ENCODE peak calls at places on chromosomes 4 and X, in seven cellular contexts. T is brain microvascular endothelial cell, K is mesothelial cell of epicardium, M is BE2C, C is tibial nerve, A is heart left ventricle, W is stomach. D is an unnamed sample.

GRCh38 chrX:66014084-66014483 is 25.8 kb downstream of the VSIG4 start:
- DNase-seq in T (no peak), K (no peak), M (no peak), C (no peak), A (no peak), W (no peak), D (no peak)

GRCh38 chrX:39832211-39832610 is 265.5 kb downstream of the BCOR start:
- DNase-seq in T (no peak), K (no peak), M (no peak), C (no peak), A (no peak), W (no peak), D (no peak)

GRCh38 chr4:189096717-189097116 is 844.0 kb upstream of the FRG1 start:
- DNase-seq in T (no peak), K (no peak), M (no peak), C (no peak), A (no peak), W (no peak), D (no peak)

GRCh38 chr4:158410272-158410671 is 111.4 kb upstream of the RXFP1 start:
- DNase-seq in T (peak), K (no peak), M (no peak), C (no peak), A (no peak), W (no peak), D (no peak)

GRCh38 chrX:70755850-70756249 is 152.7 kb downstream of the TEX11 start:
- DNase-seq in T (no peak), K (no peak), M (no peak), C (no peak), A (no peak), W (no peak), D (no peak)

GRCh38 chr4:8329859-8330761 is 60.6 kb downstream of the HTRA3 start:
- DNase-seq in T (no peak), K (peak), M (peak), C (no peak), A (peak), W (no peak), D (no peak)

GRCh38 chr4:111954546-111954945 is 190.7 kb upstream of the FAM241A start:
- DNase-seq in T (no peak), K (no peak), M (no peak), C (no peak), A (no peak), W (no peak), D (no peak)

GRCh38 chr4:142336251-142336934 is 509.7 kb downstream of the INPP4B start:
- DNase-seq in T (no peak), K (no peak), M (no peak), C (no peak), A (no peak), W (no peak), D (no peak)

GRCh38 chr4:150130953-150131352 is 52.7 kb downstream of the DCLK2 start:
- DNase-seq in T (peak), K (no peak), M (no peak), C (no peak), A (no peak), W (no peak), D (no peak)

GRCh38 chr4:151783867-151784266 is 23.1 kb upstream of the GATB start:
- DNase-seq in T (peak), K (no peak), M (no peak), C (no peak), A (no peak), W (no peak), D (no peak)

GRCh38 chrX:150207733-150208132 is 155.4 kb upstream of the MAMLD1 start:
- DNase-seq in T (no peak), K (no peak), M (no peak), C (no peak), A (no peak), W (no peak), D (no peak)

GRCh38 chr4:75325316-75325715 is 188.9 kb downstream of the RCHY1 start:
- DNase-seq in T (no peak), K (no peak), M (no peak), C (no peak), A (no peak), W (no peak), D (no peak)

GRCh38 chrX:115892056-115892708 is 278.4 kb upstream of the AGTR2 start:
- DNase-seq in T (no peak), K (no peak), M (no peak), C (no peak), A (no peak), W (no peak), D (no peak)

GRCh38 chr4:158316264-158316663 is 106.0 kb downstream of the TMEM144 start:
- DNase-seq in T (no peak), K (no peak), M (no peak), C (no peak), A (no peak), W (no peak), D (no peak)

GRCh38 chr4:24321151-24321550 is 263.2 kb downstream of the DHX15 start:
- DNase-seq in T (no peak), K (no peak), M (no peak), C (no peak), A (no peak), W (no peak), D (no peak)

GRCh38 chrX:1581132-1581531 is 10.3 kb upstream of the AKAP17A start:
- DNase-seq in T (peak), K (no peak), M (peak), C (no peak), A (no peak), W (peak), D (peak)

GRCh38 chr4:30867427-30867826 is 147.3 kb downstream of the PCDH7 start:
- DNase-seq in T (no peak), K (no peak), M (no peak), C (no peak), A (no peak), W (no peak), D (no peak)

GRCh38 chr4:168551211-168551610 is 54.4 kb downstream of the PALLD start:
- DNase-seq in T (no peak), K (no peak), M (no peak), C (no peak), A (no peak), W (no peak), D (no peak)

GRCh38 chr4:99720206-99720605 is 62.6 kb upstream of the C4orf54 start:
- DNase-seq in T (no peak), K (no peak), M (no peak), C (no peak), A (no peak), W (no peak), D (no peak)

GRCh38 chr4:149409186-149410056 is 406.2 kb downstream of the IQCM start:
- DNase-seq in T (peak), K (no peak), M (no peak), C (no peak), A (peak), W (no peak), D (no peak)

GRCh38 chrX:49186125-49187027 is at the start of gene PRICKLE3:
- DNase-seq in T (peak), K (no peak), M (no peak), C (peak), A (peak), W (peak), D (peak)

GRCh38 chr4:14925471-14925870 is 76.8 kb upstream of the CPEB2 start:
- DNase-seq in T (no peak), K (no peak), M (no peak), C (no peak), A (no peak), W (no peak), D (no peak)

GRCh38 chr4:71333960-71334951 is 4.6 kb upstream of the SLC4A4 start:
- DNase-seq in T (peak), K (no peak), M (no peak), C (no peak), A (no peak), W (no peak), D (no peak)

GRCh38 chrX:21905209-21905735 is 35.2 kb upstream of the SMS start:
- DNase-seq in T (no peak), K (no peak), M (no peak), C (no peak), A (no peak), W (no peak), D (no peak)

GRCh38 chrX:16368696-16369095 is 201.4 kb downstream of the MAGEB17 start:
- DNase-seq in T (no peak), K (no peak), M (no peak), C (no peak), A (no peak), W (no peak), D (no peak)

GRCh38 chrX:16060252-16060651 is 63.1 kb upstream of the GRPR start:
- DNase-seq in T (no peak), K (no peak), M (no peak), C (no peak), A (no peak), W (no peak), D (no peak)

GRCh38 chr4:169009281-169010124 is 552 bp downstream of the CBR4 start:
- DNase-seq in T (peak), K (peak), M (peak), C (peak), A (peak), W (peak), D (peak)

GRCh38 chrX:66408507-66408906 is 230.4 kb downstream of the EDA2R start:
- DNase-seq in T (no peak), K (no peak), M (no peak), C (no peak), A (no peak), W (no peak), D (no peak)

GRCh38 chrX:107714196-107714811 is 61.3 kb downstream of the TSC22D3 start:
- DNase-seq in T (no peak), K (no peak), M (no peak), C (no peak), A (no peak), W (no peak), D (no peak)

GRCh38 chr4:54076673-54077072 is 12.3 kb upstream of the CHIC2 start:
- DNase-seq in T (no peak), K (no peak), M (no peak), C (no peak), A (no peak), W (no peak), D (no peak)

GRCh38 chr4:92104506-92104905 is 199.3 kb upstream of the GRID2 start:
- DNase-seq in T (no peak), K (no peak), M (no peak), C (no peak), A (no peak), W (no peak), D (no peak)

GRCh38 chr4:92100980-92101379 is 202.8 kb upstream of the GRID2 start:
- DNase-seq in T (no peak), K (no peak), M (no peak), C (no peak), A (no peak), W (no peak), D (no peak)

GRCh38 chr4:92101609-92102231 is 202.0 kb upstream of the GRID2 start:
- DNase-seq in T (no peak), K (no peak), M (no peak), C (no peak), A (no peak), W (no peak), D (no peak)

DNA sequence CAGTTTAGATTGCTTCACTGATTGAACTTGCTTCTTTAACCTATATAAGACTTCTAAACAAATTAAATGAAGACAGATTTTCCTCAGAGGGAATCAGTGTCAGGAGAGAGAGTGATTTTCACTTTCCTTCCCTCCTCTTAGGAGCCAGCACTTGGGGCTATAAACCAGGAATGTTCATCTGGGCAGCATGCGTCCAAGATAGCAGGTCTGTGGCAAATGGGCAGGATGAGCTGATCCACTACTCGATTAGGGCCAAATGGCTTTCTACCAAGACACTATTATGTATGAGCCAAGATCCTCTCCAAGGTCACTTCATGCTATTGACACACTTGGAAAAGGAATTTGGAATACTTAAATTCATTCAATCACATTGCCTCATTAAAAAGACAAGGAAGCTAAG is 203.9 kb upstream of the GRID2 start:
- DNase-seq in T (no peak), K (no peak), M (no peak), C (no peak), A (no peak), W (no peak), D (no peak)
- TF ChIP-seq CTCF in T (no peak), K (no peak), M (no peak), C (no peak), A (no peak), W (no peak), D (no peak)

GRCh38 chrX:10617186-10617963 is 3.0 kb downstream of the MID1 start:
- DNase-seq in T (no peak), K (no peak), M (no peak), C (no peak), A (no peak), W (no peak), D (no peak)

GRCh38 chrX:10618911-10619310 is 1.5 kb downstream of the MID1 start:
- DNase-seq in T (no peak), K (no peak), M (no peak), C (no peak), A (no peak), W (no peak), D (peak)

GRCh38 chrX:10619311-10620015 is 922 bp downstream of the MID1 start:
- DNase-seq in T (peak), K (no peak), M (no peak), C (no peak), A (no peak), W (no peak), D (no peak)

GRCh38 chrX:10617964-10618342 is 2.4 kb downstream of the MID1 start:
- DNase-seq in T (peak), K (no peak), M (peak), C (no peak), A (no peak), W (peak), D (peak)

DNA sequence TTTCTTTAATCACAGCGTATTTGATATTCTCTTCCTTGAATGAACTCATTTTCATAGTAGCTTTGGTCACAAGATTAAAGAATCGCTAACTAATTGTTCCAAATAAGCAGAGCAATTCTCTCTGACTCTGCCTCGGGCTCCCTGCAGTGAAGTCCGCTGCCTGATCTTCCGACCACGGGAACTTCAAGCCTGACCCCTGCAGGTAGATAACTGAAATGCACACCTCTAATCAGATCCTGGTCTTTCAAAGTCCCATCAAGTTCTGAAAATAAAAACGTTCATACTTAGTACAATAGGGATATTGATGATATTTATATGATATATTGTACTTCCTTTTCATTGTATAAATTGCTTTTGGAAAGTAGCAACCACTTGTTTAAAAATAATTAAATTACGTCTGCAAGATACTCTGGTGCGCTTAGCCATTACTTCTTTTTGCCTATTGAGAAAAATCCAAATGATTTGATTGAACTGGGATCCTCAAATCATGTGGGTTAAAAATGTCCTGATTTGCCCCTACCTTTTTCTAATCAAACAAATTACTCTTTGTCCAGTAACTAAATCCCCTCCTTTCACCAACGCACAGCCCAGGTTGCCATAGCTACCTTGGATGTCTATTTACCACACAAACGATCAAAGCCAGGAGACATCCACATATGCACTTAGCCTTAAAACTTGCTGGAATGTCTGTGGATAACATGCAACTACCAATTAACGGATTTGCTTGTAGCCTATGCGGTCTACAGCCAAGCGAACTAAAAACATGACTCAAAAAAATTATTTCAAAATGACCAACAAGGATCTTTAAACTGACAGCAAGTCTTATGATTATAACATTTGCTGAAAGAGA is 4.2 kb downstream of the MID1 start:
- DNase-seq in T (peak), K (no peak), M (peak), C (peak), A (no peak), W (peak), D (peak)
- TF ChIP-seq CTCF in T (peak), K (peak), M (peak), C (peak), A (peak), W (no peak), D (peak)

DNA sequence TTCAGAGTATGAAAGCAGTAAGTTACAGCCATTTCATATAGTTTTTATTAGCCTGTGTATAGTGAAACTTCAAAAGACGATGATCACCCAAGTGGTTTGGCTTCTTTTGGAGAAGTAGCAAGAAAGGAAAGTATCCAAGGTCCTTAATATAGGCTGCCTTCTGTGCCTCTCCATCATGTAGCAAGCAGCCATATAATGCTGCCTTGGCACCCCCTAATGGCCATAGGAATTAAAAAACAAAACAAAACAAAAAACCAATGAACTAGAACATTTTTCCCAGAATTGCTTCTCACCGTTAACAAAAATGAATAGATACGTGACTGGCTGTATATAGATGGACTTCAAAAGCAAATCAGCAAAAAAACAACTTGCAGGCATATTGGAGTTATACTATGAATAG is 18.9 kb downstream of the LAMP2 start:
- DNase-seq in T (no peak), K (no peak), M (peak), C (no peak), A (no peak), W (no peak), D (no peak)
- TF ChIP-seq CTCF in T (peak), K (no peak), M (peak), C (no peak), A (peak), W (no peak), D (no peak)

DNA sequence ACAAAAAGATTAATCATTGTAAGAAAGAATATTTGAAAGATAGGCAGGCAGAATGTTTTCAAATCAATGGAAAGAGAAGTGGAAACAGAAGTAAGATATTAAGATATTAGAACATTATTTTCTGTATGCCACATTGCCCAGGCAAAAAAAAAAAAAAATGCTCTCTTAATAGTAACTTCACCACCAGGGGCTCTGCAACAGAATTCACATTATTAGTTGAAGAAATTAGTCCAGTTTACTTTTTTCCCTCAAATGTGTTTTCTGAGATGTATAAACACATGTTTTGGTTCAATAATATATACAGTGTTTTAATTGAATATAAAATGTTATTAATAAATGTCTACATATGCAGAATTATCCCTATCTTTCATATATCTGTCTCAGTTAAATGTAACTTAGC is 78.0 kb upstream of the ADAD1 start:
- DNase-seq in T (no peak), K (no peak), M (no peak), C (no peak), A (no peak), W (no peak), D (no peak)
- TF ChIP-seq CTCF in T (peak), K (no peak), M (peak), C (no peak), A (no peak), W (no peak), D (peak)